ENCODE peak calls at places on chromosome 2, in nine cellular contexts. P, L, H, Q, S, W, B, T and D are unnamed samples.

GRCh38 chr2:47403829-47404228 is 873 bp downstream of the MSH2 start:
- DNase-seq in L (no peak), W (no peak), T (no peak), B (peak; percentile 44), S (no peak), P (peak; percentile 32), Q (peak; percentile 82), H (no peak), D (no peak)

GRCh38 chr2:141630531-141630930 is 500.3 kb downstream of the LRP1B start:
- DNase-seq in H (no peak), B (no peak), W (no peak), P (peak; percentile 2), Q (no peak), L (no peak), S (no peak), T (no peak), D (no peak)

GRCh38 chr2:85843543-85843942 is 45.2 kb downstream of the ST3GAL5 start:
- DNase-seq in B (peak; percentile 59), W (no peak), P (no peak), Q (no peak), T (no peak), L (no peak), H (no peak), S (no peak), D (no peak)

GRCh38 chr2:119156105-119156890 is 2.3 kb downstream of the C1QL2 start:
- DNase-seq in S (no peak), H (no peak), Q (no peak), W (no peak), P (no peak), B (no peak), L (no peak), T (no peak), D (no peak)

GRCh38 chr2:175631247-175631628 is 370.8 kb downstream of the LNPK start:
- DNase-seq in H (no peak), P (peak; percentile 35), Q (peak; percentile 21), W (no peak), L (no peak), S (no peak), B (no peak), T (no peak), D (no peak)

GRCh38 chr2:107984667-107985066 is 1.7 kb upstream of the SLC5A7 start:
- DNase-seq in B (no peak), Q (no peak), H (no peak), W (no peak), S (no peak), L (no peak), T (no peak), P (no peak), D (no peak)

GRCh38 chr2:218404351-218405145 is 4.9 kb downstream of the CTDSP1 start:
- DNase-seq in T (no peak), W (no peak), P (peak; percentile 9), L (no peak), H (no peak), Q (no peak), S (no peak), B (no peak), D (peak; percentile 71)

GRCh38 chr2:195848119-195848899 is 191.3 kb downstream of the SLC39A10 start:
- DNase-seq in Q (peak; percentile 36), P (peak; percentile 20), W (no peak), H (no peak), L (no peak), S (no peak), B (no peak), T (no peak), D (no peak)

GRCh38 chr2:23602113-23602512 is 217.1 kb downstream of the KLHL29 start:
- DNase-seq in S (no peak), W (no peak), T (no peak), H (peak; percentile 66), Q (no peak), P (no peak), L (no peak), B (peak; percentile 90), D (peak; percentile 98)

GRCh38 chr2:47402555-47402804 is 476 bp upstream of the MSH2 start:
- DNase-seq in W (no peak), L (no peak), P (no peak), H (peak; percentile 25), T (no peak), Q (no peak), B (no peak), S (no peak), D (no peak)

GRCh38 chr2:44250376-44250775 is 24.9 kb upstream of the SLC3A1 start:
- DNase-seq in S (no peak), B (no peak), L (no peak), T (no peak), Q (no peak), H (no peak), P (no peak), W (no peak), D (no peak)

GRCh38 chr2:126244937-126245336 is 411.0 kb upstream of the GYPC start:
- DNase-seq in L (no peak), H (peak; percentile 39), W (no peak), Q (peak; percentile 10), P (no peak), S (no peak), B (no peak), T (no peak), D (no peak)

GRCh38 chr2:7045601-7046590 is 128.7 kb downstream of the RNF144A start:
- DNase-seq in S (no peak), L (no peak), H (no peak), B (no peak), Q (no peak), W (no peak), P (no peak), T (no peak), D (no peak)

GRCh38 chr2:33241581-33241980 is 234.9 kb upstream of the RASGRP3 start:
- DNase-seq in W (no peak), T (no peak), H (peak; percentile 45), L (no peak), P (no peak), S (no peak), Q (no peak), B (no peak), D (no peak)

GRCh38 chr2:109144271-109144670 is 15.3 kb downstream of the SH3RF3 start:
- DNase-seq in S (no peak), W (peak; percentile 10), Q (no peak), P (no peak), T (peak; percentile 24), B (no peak), L (no peak), H (no peak), D (no peak)

GRCh38 chr2:30717081-30717650 is 90.1 kb downstream of the CAPN13 start:
- DNase-seq in P (no peak), T (no peak), H (no peak), Q (no peak), S (no peak), L (no peak), W (no peak), B (peak; percentile 34), D (no peak)

GRCh38 chr2:108444941-108445840 is 3.8 kb upstream of the GCC2 start:
- DNase-seq in W (no peak), P (peak; percentile 2), S (no peak), B (no peak), H (peak; percentile 88), T (no peak), Q (no peak), L (no peak), D (no peak)

GRCh38 chr2:217986256-217986961 is 16.4 kb downstream of the TNS1 start:
- DNase-seq in S (peak; percentile 31), H (no peak), B (no peak), W (no peak), Q (no peak), L (no peak), T (no peak), P (no peak), D (peak; percentile 53)

GRCh38 chr2:72515696-72516095 is 310.1 kb downstream of the EXOC6B start:
- DNase-seq in T (no peak), P (no peak), S (no peak), W (no peak), H (peak; percentile 24), Q (no peak), L (no peak), B (no peak), D (no peak)

GRCh38 chr2:138364554-138365162 is 136.9 kb upstream of the SPOPL start:
- DNase-seq in L (no peak), S (no peak), W (no peak), T (no peak), P (no peak), H (peak; percentile 62), Q (no peak), B (no peak), D (no peak)

GRCh38 chr2:47003641-47004427 is 88.2 kb upstream of the MCFD2 start:
- DNase-seq in S (no peak), H (no peak), L (no peak), P (no peak), T (no peak), B (no peak), Q (no peak), W (no peak), D (no peak)

GRCh38 chr2:110682872-110683271 is 5.0 kb upstream of the BUB1 start:
- DNase-seq in B (no peak), H (no peak), Q (no peak), L (no peak), W (no peak), P (no peak), T (no peak), S (no peak), D (no peak)

GRCh38 chr2:30649278-30649677 is 158.0 kb downstream of the CAPN13 start:
- DNase-seq in L (no peak), T (no peak), H (no peak), Q (no peak), S (no peak), B (no peak), P (peak; percentile 7), W (no peak), D (no peak)

GRCh38 chr2:111659361-111660281 is 224.4 kb downstream of the ANAPC1 start:
- DNase-seq in T (no peak), L (no peak), P (peak; percentile 9), B (peak; percentile 75), W (no peak), S (peak; percentile 87), Q (no peak), H (peak; percentile 86), D (peak; percentile 88)

GRCh38 chr2:120516323-120517314 is 170.7 kb downstream of the INHBB start:
- DNase-seq in P (no peak), L (no peak), T (no peak), W (no peak), Q (no peak), H (peak; percentile 37), B (no peak), S (no peak), D (no peak)

GRCh38 chr2:54261537-54261936 is 5.5 kb upstream of the TSPYL6 start:
- DNase-seq in W (no peak), L (no peak), S (no peak), Q (no peak), T (no peak), H (no peak), B (no peak), P (no peak), D (no peak)

GRCh38 chr2:196902828-196903227 is 23.7 kb downstream of the PGAP1 start:
- DNase-seq in L (no peak), W (no peak), T (no peak), H (no peak), B (no peak), P (no peak), S (no peak), Q (no peak), D (no peak)

GRCh38 chr2:168604252-168604651 is 148.2 kb downstream of the CERS6 start:
- DNase-seq in L (no peak), Q (no peak), P (no peak), B (no peak), S (no peak), T (no peak), H (no peak), W (no peak), D (no peak)

GRCh38 chr2:111032721-111033532 is 87.8 kb upstream of the BCL2L11 start:
- DNase-seq in P (no peak), W (no peak), Q (no peak), L (no peak), H (peak; percentile 8), B (peak; percentile 67), S (no peak), T (no peak), D (no peak)

GRCh38 chr2:239262484-239263230 is 138.2 kb downstream of the HDAC4 start:
- DNase-seq in S (no peak), W (no peak), L (no peak), B (no peak), T (no peak), Q (no peak), P (no peak), H (no peak), D (peak; percentile 58)

GRCh38 chr2:10326707-10327594 is 24.2 kb downstream of the HPCAL1 start:
- DNase-seq in L (no peak), H (no peak), S (no peak), B (no peak), W (no peak), P (peak; percentile 92), T (no peak), Q (peak; percentile 67), D (no peak)